ENCODE peak calls at places on chromosomes 1 and 21, in five cellular contexts. L is tibial nerve; S is Panc1; U is skeletal muscle cell; Z is naive thymus-derived CD4-positive, alpha-beta T cell. N is an unnamed sample.

GRCh38 chr1:107141491-107142369 is 891 bp downstream of the NTNG1 start:
- DNase-seq in L (no peak), S (no peak), U (no peak), Z (peak; percentile 24), N (peak; percentile 66)

GRCh38 chr21:21247441-21247840 is 249.2 kb downstream of the NCAM2 start:
- DNase-seq in L (no peak), S (no peak), U (no peak), Z (no peak), N (no peak)

GRCh38 chr1:16077430-16078245 is 4.2 kb upstream of the FAM131C start:
- DNase-seq in L (no peak), S (no peak), U (no peak), Z (no peak), N (no peak)

GRCh38 chr1:32702599-32703478 is at the start of gene SYNC:
- DNase-seq in L (peak; percentile 53), S (no peak), U (peak; percentile 52), Z (peak; percentile 33), N (peak; percentile 46)

GRCh38 chr1:43520100-43520828 is 10.4 kb upstream of the PTPRF start:
- DNase-seq in L (no peak), S (no peak), U (no peak), Z (no peak), N (no peak)

GRCh38 chr1:64505944-64506658 is 36.2 kb downstream of the CACHD1 start:
- DNase-seq in L (no peak), S (no peak), U (no peak), Z (no peak), N (no peak)

GRCh38 chr1:216887032-216887431 is 163.8 kb upstream of the ESRRG start:
- DNase-seq in L (no peak), S (no peak), U (no peak), Z (no peak), N (no peak)

GRCh38 chr1:221683681-221684080 is 58.2 kb downstream of the DUSP10 start:
- DNase-seq in L (no peak), S (no peak), U (no peak), Z (no peak), N (peak; percentile 21)

GRCh38 chr1:10694274-10694632 is 102.2 kb downstream of the CASZ1 start:
- DNase-seq in L (no peak), S (no peak), U (no peak), Z (no peak), N (no peak)

GRCh38 chr1:177511036-177511435 is 340.3 kb downstream of the BRINP2 start:
- DNase-seq in L (no peak), S (no peak), U (peak; percentile 33), Z (no peak), N (no peak)

GRCh38 chr1:15004396-15004795 is 149.2 kb upstream of the TMEM51 start:
- DNase-seq in L (no peak), S (no peak), U (no peak), Z (no peak), N (no peak)

GRCh38 chr1:121516279-121516967 is 331.6 kb downstream of the SRGAP2C start:
- DNase-seq in L (no peak), S (no peak), U (no peak), Z (peak; percentile 38), N (no peak)

GRCh38 chr1:91499904-91500755 is 521 bp upstream of the CDC7 start:
- DNase-seq in L (no peak), S (no peak), U (no peak), Z (no peak), N (no peak)

GRCh38 chr1:205703072-205703471 is 22.8 kb upstream of the SLC45A3 start:
- DNase-seq in L (no peak), S (no peak), U (no peak), Z (no peak), N (no peak)

GRCh38 chr1:108053291-108054023 is 88.5 kb upstream of the VAV3 start:
- DNase-seq in L (no peak), S (no peak), U (peak; percentile 80), Z (no peak), N (peak; percentile 75)

GRCh38 chr1:34590211-34590623 is 164.6 kb upstream of the GJB5 start:
- DNase-seq in L (no peak), S (no peak), U (no peak), Z (no peak), N (no peak)

GRCh38 chr1:42951588-42951987 is 7.1 kb downstream of the SLC2A1 start:
- DNase-seq in L (no peak), S (no peak), U (no peak), Z (no peak), N (no peak)

GRCh38 chr1:71054281-71054731 is 6.7 kb upstream of the PTGER3 start:
- DNase-seq in L (no peak), S (no peak), U (no peak), Z (no peak), N (no peak)

GRCh38 chr1:47646676-47647075 is 208.8 kb downstream of the FOXD2 start:
- DNase-seq in L (no peak), S (no peak), U (no peak), Z (no peak), N (no peak)

GRCh38 chr1:6026095-6026809 is 19.4 kb upstream of the KCNAB2 start:
- DNase-seq in L (peak; percentile 44), S (peak; percentile 36), U (no peak), Z (peak; percentile 91), N (no peak)

GRCh38 chr21:27526451-27526850 is 559.6 kb upstream of the ADAMTS5 start:
- DNase-seq in L (no peak), S (no peak), U (no peak), Z (no peak), N (no peak)

GRCh38 chr1:31579374-31579773 is 3.1 kb downstream of the TINAGL1 start:
- DNase-seq in L (no peak), S (no peak), U (no peak), Z (no peak), N (peak; percentile 47)

GRCh38 chr1:208215393-208215792 is 28.8 kb downstream of the PLXNA2 start:
- DNase-seq in L (no peak), S (no peak), U (no peak), Z (no peak), N (no peak)

GRCh38 chr1:214310010-214310409 is 29.1 kb downstream of the SMYD2 start:
- DNase-seq in L (no peak), S (no peak), U (no peak), Z (no peak), N (peak; percentile 32)

GRCh38 chr1:43439781-43440180 is 13.9 kb downstream of the HYI start:
- DNase-seq in L (no peak), S (no peak), U (no peak), Z (no peak), N (no peak)

GRCh38 chr1:19395678-19396192 is 83.6 kb downstream of the SLC66A1 start:
- DNase-seq in L (no peak), S (no peak), U (no peak), Z (no peak), N (no peak)

GRCh38 chr1:46526013-46526688 is 25.3 kb downstream of the KNCN start:
- DNase-seq in L (no peak), S (no peak), U (no peak), Z (no peak), N (no peak)

GRCh38 chr21:46317710-46318463 is 5.8 kb downstream of the C21orf58 start:
- DNase-seq in L (no peak), S (no peak), U (no peak), Z (no peak), N (no peak)

GRCh38 chr1:34985063-34985770 is at the start of gene TMEM35B:
- DNase-seq in L (peak; percentile 41), S (no peak), U (no peak), Z (peak; percentile 83), N (peak; percentile 50)

GRCh38 chr1:26126321-26127084 is 14.9 kb downstream of the PDIK1L start:
- DNase-seq in L (no peak), S (no peak), U (no peak), Z (peak; percentile 33), N (peak; percentile 62)

GRCh38 chr1:116164056-116164889 is 53.1 kb downstream of the MAB21L3 start:
- DNase-seq in L (no peak), S (no peak), U (no peak), Z (no peak), N (no peak)
- H3K4me3 ChIP-seq in L (no peak overlapping the region), S (no peak overlapping the region), U (peak overlapping the region; percentile 23), Z (no peak overlapping the region), N (no peak overlapping the region)

GRCh38 chr21:15443740-15444117 is 286.1 kb upstream of the USP25 start:
- DNase-seq in L (no peak), S (no peak), U (no peak), Z (no peak), N (no peak)

GRCh38 chr21:15442743-15443142 is 287.0 kb upstream of the USP25 start:
- DNase-seq in L (no peak), S (no peak), U (no peak), Z (no peak), N (no peak)

GRCh38 chr21:15446193-15446592 is 283.6 kb upstream of the USP25 start:
- DNase-seq in L (no peak), S (no peak), U (no peak), Z (no peak), N (no peak)

GRCh38 chr21:15444118-15444960 is 285.4 kb upstream of the USP25 start:
- DNase-seq in L (no peak), S (no peak), U (no peak), Z (no peak), N (no peak)

DNA sequence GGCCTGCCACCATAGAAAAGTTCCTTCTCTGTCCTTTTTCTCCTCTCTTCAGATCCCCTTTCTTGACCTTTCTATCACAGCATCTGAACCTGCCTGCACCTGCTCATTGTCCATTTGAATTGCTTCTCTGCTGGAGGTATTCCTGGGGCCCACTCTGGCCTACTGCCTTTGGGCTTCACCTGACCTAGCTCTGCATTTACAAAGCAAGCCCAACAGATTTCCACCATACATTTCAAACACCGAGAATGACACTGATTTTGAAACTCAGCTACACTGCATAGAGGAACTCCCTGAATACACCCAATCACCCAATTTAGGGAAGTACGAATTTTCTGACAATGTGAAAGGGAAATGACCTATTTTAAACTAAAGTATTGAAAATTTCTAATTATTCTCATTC is 284.5 kb upstream of the USP25 start:
- DNase-seq in L (no peak), S (no peak), U (no peak), Z (no peak), N (no peak)
- H3K4me3 ChIP-seq in L (no peak overlapping the region), S (no peak overlapping the region), U (no peak overlapping the region), Z (no peak overlapping the region), N (no peak overlapping the region)

GRCh38 chr1:180482425-180483275 is 19.7 kb downstream of the ACBD6 start:
- DNase-seq in L (no peak), S (peak; percentile 36), U (peak; percentile 21), Z (no peak), N (peak; percentile 75)
- H3K4me3 ChIP-seq in L (no peak overlapping the region), S (no peak overlapping the region), U (no peak overlapping the region), Z (no peak overlapping the region), N (no peak overlapping the region)

DNA sequence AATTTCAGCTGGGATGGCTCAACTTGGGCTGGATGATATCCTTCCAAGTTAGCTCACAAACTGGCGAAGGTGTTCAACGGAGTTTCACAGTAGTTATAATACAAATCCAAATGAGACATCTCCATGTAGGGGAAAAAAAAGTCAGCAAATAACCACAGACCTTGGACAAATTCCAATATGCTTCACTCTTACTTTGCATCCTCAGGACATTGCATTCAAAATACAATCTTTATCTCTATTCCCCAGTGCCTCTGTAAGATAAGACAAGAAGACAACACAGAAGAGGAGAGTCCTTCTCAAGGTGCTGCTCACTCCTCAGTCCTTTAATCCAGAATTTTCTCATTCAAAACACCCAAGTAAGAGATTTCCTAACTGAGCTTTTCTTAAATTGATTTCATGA is 1797.7 kb downstream of the MRPL39 start:
- DNase-seq in L (no peak), S (no peak), U (no peak), Z (no peak), N (no peak)
- H3K4me3 ChIP-seq in L (no peak overlapping the region), S (no peak overlapping the region), U (no peak overlapping the region), Z (no peak overlapping the region), N (no peak overlapping the region)

N was measured in fibroblast of pulmonary artery.